ENCODE peak calls at places on chromosomes 2 and 18, in eight cellular contexts. Z is neural progenitor cell, I is H1, K is endothelial cell of umbilical vein, L is GM23338, S is GM23248, F is hepatocyte, Y is GM12878. Q is an unnamed sample.
A peak's percentile ranks its signal among the peaks of the same experiment; 100 is the strongest.

GRCh38 chr18:60259052-60259681 is 113.4 kb downstream of the MC4R start:
- DNase-seq in K (no peak), Y (no peak), S (peak; percentile 18), Z (no peak), F (no peak), I (no peak), L (no peak), Q (peak; percentile 6)

GRCh38 chr18:49613741-49614151 is 51.9 kb downstream of the LIPG start:
- DNase-seq in F (no peak), Z (peak; percentile 39), Y (no peak), S (no peak), L (no peak), I (no peak), K (no peak), Q (no peak)

GRCh38 chr18:73677458-73677857 is 470.2 kb downstream of the FBXO15 start:
- DNase-seq in Y (no peak), S (no peak), K (no peak), L (no peak), F (no peak), I (no peak), Z (no peak), Q (no peak)

GRCh38 chr2:160889439-160889838 is 270.8 kb upstream of the TANK start:
- DNase-seq in K (no peak), Z (no peak), L (no peak), S (no peak), F (no peak), I (no peak), Y (no peak), Q (no peak)

GRCh38 chr2:60285476-60286316 is 267.8 kb downstream of the BCL11A start:
- DNase-seq in I (no peak), L (no peak), S (no peak), Z (no peak), K (no peak), F (no peak), Y (no peak), Q (peak; percentile 76)

GRCh38 chr2:146734042-146734715 is 1110.7 kb upstream of the ACVR2A start:
- DNase-seq in K (peak; percentile 71), F (peak; percentile 68), L (peak; percentile 74), I (no peak), Y (peak; percentile 5), S (peak; percentile 80), Z (peak; percentile 58), Q (peak; percentile 39)

GRCh38 chr2:6919912-6920905 is 3.0 kb downstream of the RNF144A start:
- DNase-seq in Z (peak; percentile 30), S (no peak), Y (no peak), K (no peak), F (no peak), L (peak; percentile 22), I (no peak), Q (no peak)

GRCh38 chr18:58682429-58683069 is 11.3 kb downstream of the MALT1 start:
- DNase-seq in F (peak; percentile 73), S (peak; percentile 67), Y (no peak), K (peak; percentile 73), Z (no peak), I (no peak), L (no peak), Q (peak; percentile 64)

GRCh38 chr2:20224191-20224715 is 677 bp downstream of the SDC1 start:
- DNase-seq in I (peak; percentile 69), L (no peak), Z (peak; percentile 64), S (no peak), Y (no peak), K (no peak), F (peak; percentile 64), Q (no peak)

GRCh38 chr18:13524054-13524453 is 202.3 kb downstream of the FAM210A start:
- DNase-seq in Z (no peak), I (no peak), K (no peak), F (no peak), Y (no peak), S (no peak), L (no peak), Q (no peak)

GRCh38 chr2:46326231-46326980 is 29.2 kb downstream of the EPAS1 start:
- DNase-seq in S (peak; percentile 47), L (no peak), I (no peak), Y (no peak), Z (no peak), F (peak; percentile 66), K (no peak), Q (peak; percentile 87)

GRCh38 chr18:8705280-8705940 is at the start of gene MTCL1:
- DNase-seq in Z (peak; percentile 77), L (peak; percentile 55), I (peak; percentile 70), S (peak; percentile 85), Y (no peak), K (peak; percentile 51), F (no peak), Q (peak; percentile 62)

GRCh38 chr18:11872479-11873136 is 21.4 kb downstream of the CHMP1B start:
- DNase-seq in S (peak; percentile 40), Y (no peak), I (no peak), Z (peak; percentile 52), L (peak; percentile 47), K (peak; percentile 12), F (peak; percentile 56), Q (no peak)

GRCh38 chr18:79647307-79647706 is 32.3 kb upstream of the CTDP1 start:
- DNase-seq in I (no peak), Z (no peak), K (no peak), Y (no peak), S (no peak), F (no peak), L (no peak), Q (no peak)

GRCh38 chr2:26767129-26767528 is 3.0 kb downstream of the SLC35F6 start:
- DNase-seq in S (no peak), I (no peak), Y (no peak), L (no peak), Z (no peak), F (peak; percentile 31), K (no peak), Q (no peak)

GRCh38 chr2:28662044-28662443 is 89.6 kb upstream of the PPP1CB start:
- DNase-seq in S (peak; percentile 24), L (no peak), Y (no peak), F (peak; percentile 61), I (no peak), Z (no peak), K (no peak), Q (peak; percentile 60)

GRCh38 chr18:3121256-3121655 is 98.5 kb downstream of the MYOM1 start:
- DNase-seq in F (no peak), S (no peak), Z (no peak), Y (no peak), I (no peak), K (no peak), L (no peak), Q (no peak)

GRCh38 chr2:239745386-239745785 is 279.8 kb downstream of the NDUFA10 start:
- DNase-seq in S (no peak), L (no peak), I (no peak), K (no peak), Z (no peak), F (no peak), Y (no peak), Q (no peak)

GRCh38 chr18:61606068-61606660 is 272.9 kb downstream of the CDH20 start:
- DNase-seq in F (peak; percentile 44), Z (peak; percentile 94), I (peak; percentile 56), Y (no peak), S (peak; percentile 71), L (peak; percentile 74), K (no peak), Q (peak; percentile 45)
- H3K27ac ChIP-seq in F (peak overlapping the region; percentile 85), Z (no peak overlapping the region), I (no peak overlapping the region), Y (no peak overlapping the region), S (peak overlapping the region; percentile 85), L (peak overlapping the region; percentile 84), K (peak overlapping the region; percentile 97), Q (peak overlapping the region; percentile 76)

GRCh38 chr2:11117776-11118175 is 37.5 kb upstream of the SLC66A3 start:
- DNase-seq in S (no peak), Y (no peak), Z (no peak), F (no peak), I (no peak), K (no peak), L (no peak), Q (no peak)

GRCh38 chr2:11112870-11113428 is 42.3 kb upstream of the SLC66A3 start:
- DNase-seq in L (no peak), K (no peak), Y (no peak), I (no peak), S (no peak), Z (no peak), F (no peak), Q (no peak)

GRCh38 chr2:11109002-11109401 is 46.3 kb upstream of the SLC66A3 start:
- DNase-seq in L (no peak), I (no peak), Y (no peak), K (no peak), F (no peak), Z (no peak), S (no peak), Q (no peak)

GRCh38 chr2:11111811-11112425 is 43.3 kb upstream of the SLC66A3 start:
- DNase-seq in Y (no peak), Z (no peak), L (peak; percentile 39), S (no peak), I (no peak), F (no peak), K (no peak), Q (no peak)
- H2AFZ ChIP-seq in Y (no peak overlapping the region), Z (peak overlapping the region; percentile 34), L (peak overlapping the region; percentile 32), S (no peak overlapping the region), I (no peak overlapping the region), F (no peak overlapping the region), K (no peak overlapping the region), Q (no peak overlapping the region)

GRCh38 chr2:162560291-162560690 is 216.4 kb downstream of the GCA start:
- DNase-seq in L (no peak), Y (no peak), F (no peak), K (no peak), Z (no peak), I (no peak), S (no peak), Q (no peak)

GRCh38 chr2:162559194-162559593 is 215.3 kb downstream of the GCA start:
- DNase-seq in L (no peak), K (no peak), F (no peak), S (no peak), I (no peak), Y (no peak), Z (no peak), Q (no peak)

GRCh38 chr2:162556996-162557395 is 213.1 kb downstream of the GCA start:
- DNase-seq in L (no peak), F (no peak), K (no peak), Z (no peak), Y (no peak), S (no peak), I (no peak), Q (no peak)
- TF ChIP-seq EZH2 in L (no peak), F (no peak), K (no peak), Z (no peak), Y (no peak), S (no peak), I (no peak), Q (no peak)

DNA sequence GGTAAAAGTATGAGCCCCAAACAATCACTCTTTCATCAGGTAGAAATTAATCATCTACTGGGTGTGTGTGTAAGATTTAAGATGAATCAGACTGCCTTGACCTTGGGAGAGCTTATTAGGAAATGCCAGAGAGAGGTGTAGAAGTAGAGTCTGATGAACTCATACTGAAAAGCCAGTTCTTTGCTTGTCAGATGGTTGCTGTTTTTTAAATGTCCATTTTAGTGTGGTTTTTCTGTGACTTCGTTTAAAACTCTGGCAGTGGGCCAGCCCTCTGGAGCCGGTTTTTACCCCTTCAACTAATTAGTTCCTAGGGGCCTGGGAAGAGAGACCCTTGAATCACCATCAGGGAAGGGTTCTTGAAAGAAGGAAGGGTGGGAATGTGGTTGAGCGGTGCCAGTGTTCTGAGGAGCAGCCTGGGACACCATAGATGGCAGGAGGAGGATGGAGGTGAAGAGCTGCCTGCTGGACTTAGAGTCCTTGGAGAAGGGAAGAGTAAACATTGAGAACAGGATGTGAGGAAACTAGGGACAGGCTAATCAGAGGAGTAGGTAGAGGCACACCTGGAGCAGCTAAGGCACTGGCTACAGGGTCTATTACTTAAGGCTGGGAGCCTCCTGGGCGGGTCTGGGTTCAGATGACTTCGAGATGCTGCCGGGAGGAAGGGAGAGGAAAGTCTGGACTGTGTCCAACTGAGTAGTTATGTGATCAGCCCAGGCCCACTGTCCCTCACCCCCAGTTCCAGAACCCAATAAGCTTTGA is 66.1 kb downstream of the LRRFIP1 start:
- DNase-seq in S (peak; percentile 87), Z (no peak), L (no peak), F (peak; percentile 55), K (peak; percentile 62), I (no peak), Y (no peak), Q (peak; percentile 88)
- H3K27ac ChIP-seq in S (peak overlapping the region; percentile 92), Z (no peak overlapping the region), L (no peak overlapping the region), F (peak overlapping the region; percentile 99), K (peak overlapping the region; percentile 87), I (no peak overlapping the region), Y (peak overlapping the region; percentile 90), Q (peak overlapping the region; percentile 99)